ENCODE peak calls at places on chromosome 14, in five cellular contexts. V, Z, D, W and C are unnamed samples.

GRCh38 chr14:59098377-59098776 is 90.1 kb upstream of the DAAM1 start:
- DNase-seq in Z (peak; percentile 33), D (no peak), W (no peak), V (no peak), C (no peak)

GRCh38 chr14:23008836-23009235 is 1.1 kb downstream of the C14orf93 start:
- DNase-seq in V (no peak), D (no peak), W (no peak), Z (peak; percentile 22), C (no peak)

GRCh38 chr14:33114331-33114730 is 175.7 kb downstream of the NPAS3 start:
- DNase-seq in W (no peak), V (no peak), Z (no peak), D (no peak), C (no peak)

GRCh38 chr14:21501568-21501967 is 9.6 kb downstream of the METTL3 start:
- DNase-seq in V (no peak), W (no peak), Z (no peak), D (no peak), C (no peak)

GRCh38 chr14:89657014-89657413 is 240.0 kb upstream of the FOXN3 start:
- DNase-seq in V (no peak), D (no peak), Z (no peak), W (no peak), C (no peak)

GRCh38 chr14:68278568-68279436 is 459.2 kb downstream of the RAD51B start:
- DNase-seq in W (no peak), D (no peak), Z (peak; percentile 28), V (no peak), C (no peak)

GRCh38 chr14:75711796-75712211 is 50.8 kb downstream of the TTLL5 start:
- DNase-seq in Z (peak; percentile 87), V (no peak), W (peak; percentile 88), D (peak; percentile 90), C (peak; percentile 43)

GRCh38 chr14:96255501-96256366 is at the start of gene BDKRB1:
- DNase-seq in Z (no peak), D (no peak), W (no peak), V (no peak), C (no peak)

GRCh38 chr14:104590240-104590965 is 10.8 kb downstream of the C14orf180 start:
- DNase-seq in D (no peak), W (no peak), V (no peak), Z (no peak), C (no peak)

GRCh38 chr14:74574092-74574438 is 38.0 kb downstream of the LTBP2 start:
- DNase-seq in Z (no peak), D (no peak), V (no peak), W (no peak), C (no peak)

GRCh38 chr14:74963705-74964271 is 8.4 kb upstream of the PGF start:
- DNase-seq in V (no peak), Z (no peak), W (no peak), D (no peak), C (no peak)

GRCh38 chr14:91175296-91175695 is 61.4 kb downstream of the DGLUCY start:
- DNase-seq in W (no peak), D (peak; percentile 60), V (no peak), Z (no peak), C (no peak)

GRCh38 chr14:71824816-71825215 is 107.4 kb upstream of the RGS6 start:
- DNase-seq in Z (no peak), W (no peak), D (no peak), V (no peak), C (no peak)

GRCh38 chr14:79608426-79608825 is 602.9 kb downstream of the DIO2 start:
- DNase-seq in W (no peak), Z (no peak), V (no peak), D (no peak), C (no peak)

GRCh38 chr14:22159049-22159448 is 430.0 kb downstream of the DAD1 start:
- DNase-seq in V (no peak), D (no peak), W (no peak), Z (no peak), C (no peak)

GRCh38 chr14:83988274-83988673 is 1541.7 kb upstream of the FLRT2 start:
- DNase-seq in V (no peak), W (no peak), Z (no peak), D (no peak), C (no peak)

GRCh38 chr14:105261781-105262180 is 13.4 kb downstream of the BTBD6 start:
- DNase-seq in W (no peak), D (no peak), V (no peak), Z (no peak), C (peak; percentile 59)

GRCh38 chr14:36513451-36514277 is 6.4 kb downstream of the NKX2-1 start:
- DNase-seq in V (no peak), W (peak; percentile 86), Z (no peak), D (no peak), C (no peak)

GRCh38 chr14:29410581-29410980 is 517.1 kb downstream of the PRKD1 start:
- DNase-seq in D (no peak), W (no peak), V (no peak), Z (no peak), C (no peak)

GRCh38 chr14:102909462-102909861 is 13.0 kb upstream of the AMN start:
- DNase-seq in V (no peak), W (no peak), D (no peak), Z (no peak), C (no peak)

GRCh38 chr14:93984070-93984469 is 7.7 kb upstream of the ASB2 start:
- DNase-seq in Z (no peak), D (no peak), W (no peak), V (no peak), C (no peak)

GRCh38 chr14:97381309-97381708 is 584.1 kb downstream of the VRK1 start:
- DNase-seq in D (no peak), Z (no peak), W (no peak), V (no peak), C (no peak)

GRCh38 chr14:37114559-37114958 is 57.8 kb downstream of the SLC25A21 start:
- DNase-seq in Z (no peak), D (no peak), V (no peak), W (no peak), C (no peak)

GRCh38 chr14:20623798-20624197 is 17.7 kb downstream of the OR6S1 start:
- DNase-seq in V (no peak), Z (no peak), W (no peak), D (no peak), C (no peak)

GRCh38 chr14:34064349-34064748 is 113.5 kb upstream of the EGLN3 start:
- DNase-seq in D (no peak), Z (no peak), V (peak; percentile 57), W (no peak), C (no peak)

GRCh38 chr14:75630695-75631452 is 29.8 kb downstream of the ERG28 start:
- DNase-seq in W (no peak), D (no peak), V (no peak), Z (no peak), C (no peak)

GRCh38 chr14:93736378-93737014 is 51.8 kb downstream of the PRIMA1 start:
- DNase-seq in V (no peak), D (no peak), W (peak; percentile 49), Z (no peak), C (no peak)

GRCh38 chr14:103073876-103074698 is 9.9 kb upstream of the LBHD2 start:
- DNase-seq in D (no peak), Z (no peak), V (no peak), W (no peak), C (no peak)

GRCh38 chr14:30798961-30799360 is 75.4 kb upstream of the COCH start:
- DNase-seq in W (no peak), D (no peak), V (no peak), Z (no peak), C (no peak)

GRCh38 chr14:90458536-90458935 is 61.7 kb downstream of the CALM1 start:
- DNase-seq in D (no peak), W (no peak), V (no peak), Z (no peak), C (no peak)

GRCh38 chr14:101464984-101465794 is 96.1 kb upstream of the DIO3 start:
- DNase-seq in V (peak; percentile 25), D (no peak), W (no peak), Z (no peak), C (no peak)

GRCh38 chr14:68784995-68785816 is 7.7 kb downstream of the ZFP36L1 start:
- DNase-seq in W (no peak), V (peak; percentile 49), D (no peak), Z (peak; percentile 50), C (no peak)

GRCh38 chr14:77037886-77038511 is 9.5 kb upstream of the IRF2BPL start:
- DNase-seq in D (no peak), V (peak; percentile 64), W (no peak), Z (no peak), C (no peak)
- H3K4me3 ChIP-seq in D (peak overlapping the region; percentile 11), V (no peak overlapping the region), W (no peak overlapping the region), Z (no peak overlapping the region), C (no peak overlapping the region)

GRCh38 chr14:85921241-85921640 is 391.3 kb downstream of the FLRT2 start:
- DNase-seq in W (no peak), Z (no peak), D (no peak), V (no peak), C (no peak)
- H3K27ac ChIP-seq in W (no peak overlapping the region), Z (no peak overlapping the region), D (peak overlapping the region; percentile 77), V (no peak overlapping the region), C (no peak overlapping the region)

GRCh38 chr14:51244591-51244990 is 4.5 kb downstream of the TMX1 start:
- DNase-seq in D (no peak), V (no peak), Z (no peak), W (no peak), C (no peak)

GRCh38 chr14:51239813-51240803 is at the start of gene TMX1:
- DNase-seq in W (peak; percentile 99), V (peak; percentile 96), D (peak; percentile 96), Z (peak; percentile 99), C (peak; percentile 94)

GRCh38 chr14:51246032-51246431 is 6.0 kb downstream of the TMX1 start:
- DNase-seq in V (no peak), D (no peak), W (no peak), Z (no peak), C (no peak)

GRCh38 chr14:51240804-51241380 is 845 bp downstream of the TMX1 start:
- DNase-seq in Z (no peak), D (no peak), V (no peak), W (no peak), C (no peak)

DNA sequence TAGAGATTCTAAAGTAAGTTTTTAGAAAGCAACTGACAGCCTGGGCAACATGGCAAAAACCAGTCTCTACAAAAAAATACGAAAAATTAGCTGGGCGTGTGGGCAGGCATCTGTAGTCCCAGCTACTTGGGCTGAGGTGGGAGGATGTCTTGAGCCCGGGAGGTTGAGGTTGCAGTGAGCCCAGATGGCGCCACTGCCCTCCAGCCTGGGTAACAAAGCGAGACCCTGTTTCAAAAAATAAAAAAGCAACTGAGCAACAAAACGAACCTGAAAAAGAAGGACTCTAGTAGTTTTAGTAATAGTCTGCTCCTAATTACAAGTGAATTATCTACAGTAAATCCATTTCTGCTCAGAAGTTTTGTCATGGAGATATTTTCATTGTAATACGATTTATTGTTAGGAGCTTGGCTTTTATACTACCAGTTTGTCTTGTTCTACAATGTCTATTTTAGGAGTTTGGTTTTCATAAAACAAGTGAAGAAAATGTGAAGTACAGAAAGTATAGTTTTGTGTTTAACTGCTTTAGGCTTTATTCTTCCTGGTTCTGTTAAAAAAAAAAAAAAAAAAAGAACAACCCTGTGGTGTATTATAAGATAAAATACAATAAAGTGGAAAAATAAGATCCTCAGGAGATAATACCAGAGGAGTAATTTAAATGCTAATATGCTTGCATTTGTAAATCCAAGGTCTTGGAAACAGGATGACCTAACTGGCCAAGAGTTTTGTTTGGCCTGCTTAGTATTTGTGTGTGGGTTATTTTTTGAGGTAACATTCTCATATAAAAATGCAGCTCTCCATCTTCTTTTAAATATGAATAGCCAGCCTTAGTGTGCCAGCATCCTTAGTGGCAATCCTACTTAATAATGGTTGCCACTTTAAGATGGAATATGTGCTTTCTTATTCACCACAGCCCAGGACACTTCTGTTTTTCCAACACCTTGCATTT is 2.8 kb downstream of the TMX1 start:
- DNase-seq in D (no peak), W (peak; percentile 45), Z (no peak), V (no peak), C (no peak)
- TF ChIP-seq CTCF in D (no peak), W (peak; percentile 42), Z (no peak), V (no peak), C (no peak)

GRCh38 chr14:53151867-53152626 is 1.1 kb downstream of the DDHD1 start:
- DNase-seq in D (peak; percentile 65), Z (peak; percentile 71), W (peak; percentile 61), V (peak; percentile 82), C (peak; percentile 42)
- H3K4me3 ChIP-seq in D (peak overlapping the region; percentile 90), Z (peak overlapping the region; percentile 94), W (peak overlapping the region; percentile 99), V (peak overlapping the region; percentile 71), C (peak overlapping the region; percentile 90)